ENCODE peak calls at places on chromosomes 3 and 15, in six cellular contexts. L is activated T-cell treated with anti-CD3 and anti-CD28 coated beads for 1 hour, N is adrenal gland, E is H54, T is hypothalamus, W is iPS-NIHi11. B is an unnamed sample.

GRCh38 chr3:149245738-149246451 is 24.3 kb upstream of the CP start:
- DNase-seq in L (no peak), N (no peak), E (no peak), T (no peak), W (no peak), B (no peak)

GRCh38 chr3:154195620-154196366 is 74.6 kb downstream of the ARHGEF26 start:
- DNase-seq in L (no peak), N (no peak), E (no peak), T (no peak), W (no peak), B (no peak)

GRCh38 chr3:151890721-151891141 is 17.3 kb downstream of the SUCNR1 start:
- DNase-seq in L (no peak), N (no peak), E (no peak), T (no peak), W (no peak), B (no peak)

GRCh38 chr15:36845270-36845669 is 255.1 kb downstream of the MEIS2 start:
- DNase-seq in L (no peak), N (no peak), E (no peak), T (no peak), W (no peak), B (no peak)

GRCh38 chr3:60463655-60464054 is 787.6 kb downstream of the FHIT start:
- DNase-seq in L (no peak), N (no peak), E (no peak), T (no peak), W (no peak), B (no peak)

GRCh38 chr3:111471851-111472250 is 70.1 kb upstream of the CD96 start:
- DNase-seq in L (no peak), N (no peak), E (no peak), T (no peak), W (no peak), B (no peak)

GRCh38 chr3:194133661-194134230 is 2.2 kb upstream of the HES1 start:
- DNase-seq in L (no peak), N (peak), E (peak), T (no peak), W (peak), B (no peak)

GRCh38 chr15:89673162-89673506 is 6.0 kb downstream of the PLIN1 start:
- DNase-seq in L (no peak), N (no peak), E (no peak), T (no peak), W (peak), B (no peak)

GRCh38 chr15:62549345-62549970 is 384.4 kb upstream of the C2CD4B start:
- DNase-seq in L (no peak), N (no peak), E (peak), T (no peak), W (peak), B (no peak)

GRCh38 chr3:52248816-52249547 is 3.4 kb downstream of the PPM1M start:
- DNase-seq in L (no peak), N (no peak), E (no peak), T (no peak), W (no peak), B (no peak)

GRCh38 chr3:138941259-138941885 is 5.6 kb downstream of the FOXL2 start:
- DNase-seq in L (no peak), N (no peak), E (peak), T (no peak), W (peak), B (no peak)

GRCh38 chr15:39947401-39948197 is 13.7 kb downstream of the EIF2AK4 start:
- DNase-seq in L (no peak), N (no peak), E (no peak), T (no peak), W (no peak), B (no peak)

GRCh38 chr3:142278451-142278850 is 53.1 kb upstream of the GK5 start:
- DNase-seq in L (no peak), N (no peak), E (no peak), T (no peak), W (no peak), B (no peak)

GRCh38 chr3:46133285-46133684 is 74.8 kb downstream of the CCR1 start:
- DNase-seq in L (no peak), N (no peak), E (no peak), T (no peak), W (no peak), B (no peak)

GRCh38 chr3:5011555-5012256 is 32.5 kb downstream of the BHLHE40 start:
- DNase-seq in L (no peak), N (no peak), E (no peak), T (no peak), W (no peak), B (no peak)

GRCh38 chr15:84969257-84969656 is 12.4 kb upstream of the PDE8A start:
- DNase-seq in L (no peak), N (no peak), E (no peak), T (peak), W (no peak), B (no peak)

GRCh38 chr3:31442755-31443154 is 90.0 kb upstream of the STT3B start:
- DNase-seq in L (no peak), N (no peak), E (no peak), T (no peak), W (no peak), B (no peak)

GRCh38 chr3:129553771-129554170 is 10.8 kb downstream of the H1-8 start:
- DNase-seq in L (no peak), N (no peak), E (no peak), T (no peak), W (no peak), B (no peak)

GRCh38 chr3:188026191-188026968 is 127.6 kb upstream of the LPP start:
- DNase-seq in L (no peak), N (no peak), E (no peak), T (no peak), W (peak), B (no peak)

B was measured in effector CD8-positive, alpha-beta T cell.